ENCODE peak calls at places on chromosome 10, in six cellular contexts. One of them, this sample, is unnamed.

GRCh38 chr10:73386583-73386982 is 27.3 kb downstream of the ANXA7 start:
- DNase-seq in heart right ventricle: no peak
- DNase-seq in HL-60: no peak
- DNase-seq in ascending aorta: no peak
- DNase-seq in WERI-Rb-1: no peak
- DNase-seq in Peyer's patch: no peak
- DNase-seq in this sample: no peak

GRCh38 chr10:84160663-84161362 is 12.8 kb upstream of the GPR15LG start:
- DNase-seq in heart right ventricle: no peak
- DNase-seq in HL-60: no peak
- DNase-seq in ascending aorta: no peak
- DNase-seq in WERI-Rb-1: no peak
- DNase-seq in Peyer's patch: no peak
- DNase-seq in this sample: no peak

GRCh38 chr10:133441780-133442179 is 12.0 kb upstream of the SCART1 start:
- DNase-seq in heart right ventricle: no peak
- DNase-seq in HL-60: no peak
- DNase-seq in ascending aorta: no peak
- DNase-seq in WERI-Rb-1: peak; percentile 3
- DNase-seq in Peyer's patch: peak; percentile 6
- DNase-seq in this sample: no peak

GRCh38 chr10:63765126-63765525 is 243.9 kb downstream of the REEP3 start:
- DNase-seq in heart right ventricle: no peak
- DNase-seq in HL-60: no peak
- DNase-seq in ascending aorta: no peak
- DNase-seq in WERI-Rb-1: no peak
- DNase-seq in Peyer's patch: no peak
- DNase-seq in this sample: no peak

GRCh38 chr10:77359287-77359691 is 278.3 kb downstream of the KCNMA1 start:
- DNase-seq in heart right ventricle: no peak
- DNase-seq in HL-60: no peak
- DNase-seq in ascending aorta: no peak
- DNase-seq in WERI-Rb-1: no peak
- DNase-seq in Peyer's patch: no peak
- DNase-seq in this sample: no peak

GRCh38 chr10:17793823-17794759 is 15.1 kb upstream of the MRC1 start:
- DNase-seq in heart right ventricle: no peak
- DNase-seq in HL-60: no peak
- DNase-seq in ascending aorta: no peak
- DNase-seq in WERI-Rb-1: no peak
- DNase-seq in Peyer's patch: no peak
- DNase-seq in this sample: no peak

GRCh38 chr10:30158325-30158960 is 99.1 kb upstream of the JCAD start:
- DNase-seq in heart right ventricle: no peak
- DNase-seq in HL-60: no peak
- DNase-seq in ascending aorta: no peak
- DNase-seq in WERI-Rb-1: no peak
- DNase-seq in Peyer's patch: no peak
- DNase-seq in this sample: no peak

GRCh38 chr10:3225589-3225988 is 53.0 kb upstream of the PITRM1 start:
- DNase-seq in heart right ventricle: no peak
- DNase-seq in HL-60: no peak
- DNase-seq in ascending aorta: no peak
- DNase-seq in WERI-Rb-1: no peak
- DNase-seq in Peyer's patch: no peak
- DNase-seq in this sample: no peak

GRCh38 chr10:22805304-22805703 is 90.9 kb upstream of the PIP4K2A start:
- DNase-seq in heart right ventricle: no peak
- DNase-seq in HL-60: no peak
- DNase-seq in ascending aorta: no peak
- DNase-seq in WERI-Rb-1: no peak
- DNase-seq in Peyer's patch: no peak
- DNase-seq in this sample: no peak

GRCh38 chr10:79463578-79464496 is 18.4 kb upstream of the ZCCHC24 start:
- DNase-seq in heart right ventricle: peak; percentile 40
- DNase-seq in HL-60: no peak
- DNase-seq in ascending aorta: no peak
- DNase-seq in WERI-Rb-1: no peak
- DNase-seq in Peyer's patch: no peak
- DNase-seq in this sample: no peak

GRCh38 chr10:123530166-123530870 is 135.8 kb upstream of the GPR26 start:
- DNase-seq in heart right ventricle: no peak
- DNase-seq in HL-60: no peak
- DNase-seq in ascending aorta: no peak
- DNase-seq in WERI-Rb-1: no peak
- DNase-seq in Peyer's patch: peak; percentile 6
- DNase-seq in this sample: no peak

GRCh38 chr10:108319434-108320222 is 1155.1 kb upstream of the SORCS1 start:
- DNase-seq in heart right ventricle: no peak
- DNase-seq in HL-60: no peak
- DNase-seq in ascending aorta: no peak
- DNase-seq in WERI-Rb-1: no peak
- DNase-seq in Peyer's patch: no peak
- DNase-seq in this sample: no peak

GRCh38 chr10:96856317-96856716 is 24.2 kb downstream of the LCOR start:
- DNase-seq in heart right ventricle: no peak
- DNase-seq in HL-60: no peak
- DNase-seq in ascending aorta: no peak
- DNase-seq in WERI-Rb-1: peak; percentile 44
- DNase-seq in Peyer's patch: no peak
- DNase-seq in this sample: no peak

GRCh38 chr10:117994771-117995170 is 52.0 kb downstream of the RAB11FIP2 start:
- DNase-seq in heart right ventricle: no peak
- DNase-seq in HL-60: no peak
- DNase-seq in ascending aorta: no peak
- DNase-seq in WERI-Rb-1: no peak
- DNase-seq in Peyer's patch: no peak
- DNase-seq in this sample: no peak

GRCh38 chr10:117991701-117992100 is 55.0 kb downstream of the RAB11FIP2 start:
- DNase-seq in heart right ventricle: no peak
- DNase-seq in HL-60: no peak
- DNase-seq in ascending aorta: no peak
- DNase-seq in WERI-Rb-1: no peak
- DNase-seq in Peyer's patch: no peak
- DNase-seq in this sample: no peak

GRCh38 chr10:117993166-117993565 is 53.6 kb downstream of the RAB11FIP2 start:
- DNase-seq in heart right ventricle: no peak
- DNase-seq in HL-60: no peak
- DNase-seq in ascending aorta: no peak
- DNase-seq in WERI-Rb-1: no peak
- DNase-seq in Peyer's patch: no peak
- DNase-seq in this sample: no peak

GRCh38 chr10:117987242-117987909 is 59.4 kb downstream of the RAB11FIP2 start:
- DNase-seq in heart right ventricle: no peak
- DNase-seq in HL-60: no peak
- DNase-seq in ascending aorta: no peak
- DNase-seq in WERI-Rb-1: no peak
- DNase-seq in Peyer's patch: no peak
- DNase-seq in this sample: no peak

DNA sequence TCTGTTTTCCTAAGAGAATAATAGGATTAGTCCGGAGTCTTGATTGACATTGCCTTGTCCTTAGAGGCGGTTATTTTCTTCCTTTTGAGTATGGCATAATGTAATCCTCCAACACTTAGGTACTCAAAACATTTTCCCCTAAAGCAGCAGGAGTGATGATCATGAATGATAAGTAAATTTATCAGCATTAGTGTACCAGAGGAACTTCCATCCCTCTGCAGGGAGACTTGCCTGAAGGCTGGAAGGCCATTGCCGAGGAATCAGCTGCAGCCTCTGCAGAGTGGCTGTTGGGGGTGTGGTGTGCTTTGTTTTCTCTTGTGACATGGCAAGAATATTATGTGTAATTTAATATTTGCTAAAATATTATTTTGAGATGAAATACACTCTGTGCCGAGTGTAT is 56.8 kb downstream of the RAB11FIP2 start:
- DNase-seq in heart right ventricle: no peak
- DNase-seq in HL-60: no peak
- DNase-seq in ascending aorta: no peak
- DNase-seq in WERI-Rb-1: peak; percentile 39
- DNase-seq in Peyer's patch: no peak
- DNase-seq in this sample: no peak
- TF ChIP-seq CTCF in heart right ventricle: no peak
- TF ChIP-seq CTCF in HL-60: no peak
- TF ChIP-seq CTCF in ascending aorta: no peak
- TF ChIP-seq CTCF in WERI-Rb-1: no peak
- TF ChIP-seq CTCF in Peyer's patch: no peak
- TF ChIP-seq CTCF in this sample: no peak

GRCh38 chr10:129677377-129677927 is 210.4 kb downstream of the MGMT start:
- DNase-seq in heart right ventricle: no peak
- DNase-seq in HL-60: no peak
- DNase-seq in ascending aorta: no peak
- DNase-seq in WERI-Rb-1: no peak
- DNase-seq in Peyer's patch: no peak
- DNase-seq in this sample: no peak
- H3K4me3 ChIP-seq in heart right ventricle: no peak overlapping the region
- H3K4me3 ChIP-seq in HL-60: no peak overlapping the region
- H3K4me3 ChIP-seq in ascending aorta: no peak overlapping the region
- H3K4me3 ChIP-seq in WERI-Rb-1: no peak overlapping the region
- H3K4me3 ChIP-seq in Peyer's patch: no peak overlapping the region
- H3K4me3 ChIP-seq in this sample: no peak overlapping the region

GRCh38 chr10:42899036-42899435 is 116.4 kb downstream of the BMS1 start:
- DNase-seq in heart right ventricle: no peak
- DNase-seq in HL-60: no peak
- DNase-seq in ascending aorta: no peak
- DNase-seq in WERI-Rb-1: no peak
- DNase-seq in Peyer's patch: no peak
- DNase-seq in this sample: no peak
- H3K27ac ChIP-seq in heart right ventricle: no peak overlapping the region
- H3K27ac ChIP-seq in HL-60: no peak overlapping the region
- H3K27ac ChIP-seq in ascending aorta: no peak overlapping the region
- H3K27ac ChIP-seq in WERI-Rb-1: no peak overlapping the region
- H3K27ac ChIP-seq in Peyer's patch: no peak overlapping the region
- H3K27ac ChIP-seq in this sample: no peak overlapping the region

GRCh38 chr10:329361-330099 is 194.3 kb downstream of the ZMYND11 start:
- DNase-seq in heart right ventricle: peak; percentile 83
- DNase-seq in HL-60: peak; percentile 1
- DNase-seq in ascending aorta: peak; percentile 95
- DNase-seq in WERI-Rb-1: no peak
- DNase-seq in Peyer's patch: peak; percentile 43
- DNase-seq in this sample: peak; percentile 88
- TF ChIP-seq CTCF in heart right ventricle: no peak
- TF ChIP-seq CTCF in HL-60: no peak
- TF ChIP-seq CTCF in ascending aorta: peak; percentile 4
- TF ChIP-seq CTCF in WERI-Rb-1: no peak
- TF ChIP-seq CTCF in Peyer's patch: no peak
- TF ChIP-seq CTCF in this sample: peak; percentile 3

GRCh38 chr10:31932838-31933237 is 4.2 kb upstream of the ARHGAP12 start:
- DNase-seq in heart right ventricle: no peak
- DNase-seq in HL-60: no peak
- DNase-seq in ascending aorta: no peak
- DNase-seq in WERI-Rb-1: no peak
- DNase-seq in Peyer's patch: no peak
- DNase-seq in this sample: no peak

GRCh38 chr10:31928531-31929259 is at the start of gene ARHGAP12:
- DNase-seq in heart right ventricle: peak; percentile 91
- DNase-seq in HL-60: peak; percentile 59
- DNase-seq in ascending aorta: peak; percentile 94
- DNase-seq in WERI-Rb-1: peak; percentile 78
- DNase-seq in Peyer's patch: peak; percentile 89
- DNase-seq in this sample: peak; percentile 37

GRCh38 chr10:31929260-31929985 is 792 bp upstream of the ARHGAP12 start:
- DNase-seq in heart right ventricle: peak; percentile 50
- DNase-seq in HL-60: no peak
- DNase-seq in ascending aorta: peak; percentile 80
- DNase-seq in WERI-Rb-1: peak; percentile 12
- DNase-seq in Peyer's patch: peak; percentile 66
- DNase-seq in this sample: no peak

GRCh38 chr10:31927597-31928530 is 767 bp downstream of the ARHGAP12 start:
- DNase-seq in heart right ventricle: peak; percentile 38
- DNase-seq in HL-60: no peak
- DNase-seq in ascending aorta: peak; percentile 76
- DNase-seq in WERI-Rb-1: peak; percentile 51
- DNase-seq in Peyer's patch: peak; percentile 62
- DNase-seq in this sample: no peak

DNA sequence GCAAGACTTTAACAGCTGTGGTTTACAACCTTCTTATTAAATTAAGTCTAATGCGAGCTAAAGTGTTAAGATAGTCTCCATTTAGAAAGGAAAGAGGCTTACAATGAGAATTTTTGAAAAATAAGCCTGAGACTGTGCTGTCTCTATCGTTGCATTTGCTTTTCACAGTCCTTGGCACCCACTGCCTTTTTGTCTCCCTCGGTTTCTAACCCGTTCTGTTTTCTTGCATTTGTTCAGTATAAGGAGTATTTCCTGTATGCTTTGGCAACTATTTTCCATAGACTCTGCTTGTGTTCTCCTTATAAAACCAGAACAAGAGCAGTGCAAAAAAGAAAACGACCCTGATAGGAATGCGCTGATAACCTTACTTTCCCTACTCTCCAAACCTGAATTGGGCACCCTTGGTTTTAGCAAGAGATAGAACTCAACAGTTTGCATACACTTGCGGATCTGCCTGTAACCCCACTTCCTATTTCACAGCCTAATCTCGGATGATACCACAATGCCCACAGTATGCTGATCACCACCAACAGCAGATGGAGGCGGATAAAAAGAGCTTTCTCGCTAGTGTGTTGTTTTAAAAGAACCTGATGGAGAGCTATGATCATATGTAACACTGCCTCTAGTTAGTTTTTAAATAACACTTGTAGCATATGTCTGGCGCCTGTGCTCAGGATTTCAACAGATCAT is 1.5 kb upstream of the ARHGAP12 start:
- DNase-seq in heart right ventricle: no peak
- DNase-seq in HL-60: no peak
- DNase-seq in ascending aorta: no peak
- DNase-seq in WERI-Rb-1: peak; percentile 21
- DNase-seq in Peyer's patch: peak; percentile 34
- DNase-seq in this sample: no peak
- H3K4me3 ChIP-seq in heart right ventricle: peak overlapping the region; percentile 96
- H3K4me3 ChIP-seq in HL-60: peak overlapping the region; percentile 91
- H3K4me3 ChIP-seq in ascending aorta: peak overlapping the region; percentile 98
- H3K4me3 ChIP-seq in WERI-Rb-1: peak overlapping the region; percentile 60
- H3K4me3 ChIP-seq in Peyer's patch: peak overlapping the region; percentile 71
- H3K4me3 ChIP-seq in this sample: peak overlapping the region; percentile 83

GRCh38 chr10:1187855-1188555 is 131.8 kb downstream of the WDR37 start:
- DNase-seq in heart right ventricle: no peak
- DNase-seq in HL-60: no peak
- DNase-seq in ascending aorta: no peak
- DNase-seq in WERI-Rb-1: no peak
- DNase-seq in Peyer's patch: no peak
- DNase-seq in this sample: no peak
- H3K27ac ChIP-seq in heart right ventricle: no peak overlapping the region
- H3K27ac ChIP-seq in HL-60: no peak overlapping the region
- H3K27ac ChIP-seq in ascending aorta: no peak overlapping the region
- H3K27ac ChIP-seq in WERI-Rb-1: no peak overlapping the region
- H3K27ac ChIP-seq in Peyer's patch: no peak overlapping the region
- H3K27ac ChIP-seq in this sample: no peak overlapping the region

DNA sequence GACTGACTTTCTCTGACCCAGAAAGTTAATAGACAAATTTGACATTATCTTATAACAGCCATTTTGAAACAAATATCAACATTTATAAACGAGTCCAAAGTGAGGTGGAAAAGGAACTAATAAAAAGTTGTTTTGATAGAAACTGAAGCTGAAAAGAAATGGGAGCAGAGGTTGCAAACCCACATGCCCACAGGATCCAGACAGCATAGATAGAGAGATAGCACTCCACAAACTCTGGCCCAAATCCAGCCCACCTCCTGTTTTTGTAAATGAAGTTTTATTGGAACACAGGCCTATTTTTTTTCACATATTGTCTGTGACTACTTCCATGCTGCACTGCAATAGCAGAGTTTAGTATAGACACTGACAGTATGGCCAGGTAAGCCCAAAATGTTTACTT is 171.9 kb downstream of the PRKG1 start:
- DNase-seq in heart right ventricle: no peak
- DNase-seq in HL-60: no peak
- DNase-seq in ascending aorta: no peak
- DNase-seq in WERI-Rb-1: no peak
- DNase-seq in Peyer's patch: no peak
- DNase-seq in this sample: no peak
- TF ChIP-seq CTCF in heart right ventricle: no peak
- TF ChIP-seq CTCF in HL-60: no peak
- TF ChIP-seq CTCF in ascending aorta: no peak
- TF ChIP-seq CTCF in WERI-Rb-1: no peak
- TF ChIP-seq CTCF in Peyer's patch: no peak
- TF ChIP-seq CTCF in this sample: no peak

This sample was measured in AG04450.